ENCODE peak calls at places on chromosomes 5 and 9, in eight cellular contexts. M is vagina, J is heart left ventricle, E is IMR-90, C is lower leg skin, O is ovary, V is body of pancreas, G is adrenal gland. H is an unnamed sample.

GRCh38 chr5:9381464-9381863 is 164.4 kb downstream of the SEMA5A start:
- DNase-seq in M (no peak), J (no peak), E (no peak), C (no peak), O (no peak), V (no peak), G (no peak), H (no peak)

GRCh38 chr9:129554649-129555048 is 66.3 kb downstream of the C9orf50 start:
- DNase-seq in M (no peak), J (no peak), E (no peak), C (no peak), O (peak; percentile 13), V (no peak), G (no peak), H (no peak)

GRCh38 chr5:42514759-42515158 is 91.5 kb downstream of the GHR start:
- DNase-seq in M (no peak), J (no peak), E (no peak), C (no peak), O (no peak), V (no peak), G (no peak), H (no peak)

GRCh38 chr9:84230355-84231136 is 110.0 kb downstream of the SLC28A3 start:
- DNase-seq in M (no peak), J (no peak), E (peak; percentile 10), C (no peak), O (no peak), V (no peak), G (no peak), H (no peak)

GRCh38 chr9:76525196-76525595 is 66.2 kb downstream of the GCNT1 start:
- DNase-seq in M (no peak), J (no peak), E (no peak), C (no peak), O (no peak), V (no peak), G (no peak), H (no peak)

GRCh38 chr9:78515108-78515507 is 218.2 kb downstream of the PSAT1 start:
- DNase-seq in M (no peak), J (no peak), E (no peak), C (no peak), O (no peak), V (no peak), G (no peak), H (no peak)

GRCh38 chr5:108561416-108562204 is 179.7 kb upstream of the FBXL17 start:
- DNase-seq in M (no peak), J (no peak), E (peak; percentile 30), C (no peak), O (no peak), V (no peak), G (no peak), H (no peak)

GRCh38 chr9:89507626-89508025 is 9.7 kb upstream of the SEMA4D start:
- DNase-seq in M (no peak), J (no peak), E (no peak), C (no peak), O (no peak), V (no peak), G (no peak), H (no peak)

GRCh38 chr5:93675458-93676450 is 65.6 kb downstream of the POU5F2 start:
- DNase-seq in M (no peak), J (no peak), E (peak; percentile 49), C (no peak), O (no peak), V (no peak), G (no peak), H (no peak)

GRCh38 chr5:133347039-133347438 is 265.3 kb downstream of the FSTL4 start:
- DNase-seq in M (no peak), J (no peak), E (no peak), C (no peak), O (no peak), V (no peak), G (no peak), H (no peak)

GRCh38 chr9:124345751-124346281 is 69.4 kb downstream of the PSMB7 start:
- DNase-seq in M (no peak), J (no peak), E (no peak), C (no peak), O (no peak), V (no peak), G (no peak), H (no peak)

GRCh38 chr9:127987103-127987614 is 6.4 kb upstream of the EEIG1 start:
- DNase-seq in M (no peak), J (peak; percentile 62), E (no peak), C (no peak), O (no peak), V (peak; percentile 98), G (peak; percentile 97), H (peak; percentile 79)

GRCh38 chr9:120336021-120336752 is 243.8 kb downstream of the CDK5RAP2 start:
- DNase-seq in M (no peak), J (no peak), E (peak; percentile 7), C (no peak), O (no peak), V (peak; percentile 39), G (no peak), H (no peak)

GRCh38 chr5:142168365-142168764 is 59.8 kb downstream of the NDFIP1 start:
- DNase-seq in M (no peak), J (no peak), E (no peak), C (no peak), O (no peak), V (no peak), G (no peak), H (no peak)

GRCh38 chr9:122463828-122464632 is 13.7 kb downstream of the OR1J1 start:
- DNase-seq in M (no peak), J (no peak), E (no peak), C (no peak), O (no peak), V (no peak), G (no peak), H (no peak)

DNA sequence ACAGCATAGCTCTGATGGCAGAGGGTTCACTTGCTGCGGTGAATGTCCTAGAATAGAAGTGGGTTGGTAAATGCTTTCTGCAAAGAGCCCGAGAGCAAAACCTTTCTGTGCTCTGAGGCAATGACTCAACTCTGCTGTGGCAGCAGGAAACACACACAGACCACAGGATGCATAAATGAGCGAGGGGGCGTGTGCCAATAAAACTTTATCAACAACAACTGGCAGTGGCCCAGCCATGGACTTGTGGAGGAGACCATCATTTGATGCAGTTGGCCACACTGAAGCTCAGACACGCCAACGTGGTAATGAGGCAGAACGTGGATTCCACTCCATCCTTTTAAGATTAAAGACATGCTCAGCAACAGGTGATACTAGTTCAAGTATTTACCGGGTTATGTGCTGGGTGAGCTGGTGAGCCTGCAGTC is 6.8 kb downstream of the MRPL36 start:
- DNase-seq in M (no peak), J (no peak), E (peak; percentile 92), C (no peak), O (no peak), V (no peak), G (no peak), H (peak; percentile 28)
- TF ChIP-seq POLR2A in M (no peak), J (no peak), E (no peak), C (no peak), O (no peak), V (no peak), G (no peak), H (no peak)

DNA sequence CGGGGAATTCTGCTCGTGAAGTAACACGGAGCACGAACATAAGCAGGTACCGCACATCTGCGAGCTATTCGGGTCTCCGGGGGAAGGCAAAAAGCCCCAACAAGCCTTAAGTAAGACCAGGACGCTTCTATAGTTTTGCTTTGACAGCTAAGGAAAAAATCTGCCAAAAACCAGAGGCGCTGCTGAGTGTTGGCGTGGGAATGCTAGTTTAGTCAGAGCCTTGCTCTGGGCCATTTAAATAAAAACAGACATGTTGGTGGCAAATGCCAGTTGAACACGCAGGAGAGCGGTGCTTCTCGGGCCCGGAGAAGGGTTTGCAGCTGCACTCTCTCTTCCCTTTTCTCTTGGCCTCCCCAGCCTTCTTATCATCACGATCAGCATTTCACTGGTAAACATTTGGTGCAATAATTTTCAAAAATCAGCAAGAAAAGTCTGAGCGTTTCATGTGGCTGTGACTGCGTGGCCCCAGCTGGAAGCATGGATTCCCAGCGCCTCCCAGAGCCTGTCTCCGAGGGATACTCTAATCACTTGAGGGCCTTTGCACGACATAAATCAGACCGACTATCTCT is 6.4 kb upstream of the NOTCH1 start:
- DNase-seq in M (no peak), J (no peak), E (peak; percentile 74), C (no peak), O (no peak), V (no peak), G (no peak), H (peak; percentile 47)
- TF ChIP-seq CTCF in M (no peak), J (no peak), E (no peak), C (no peak), O (no peak), V (no peak), G (no peak), H (no peak)

GRCh38 chr5:176545388-176545736 is 3.8 kb upstream of the CDHR2 start:
- DNase-seq in M (no peak), J (no peak), E (no peak), C (no peak), O (no peak), V (no peak), G (no peak), H (no peak)

GRCh38 chr5:176541338-176542134 is 4.3 kb upstream of the RNF44 start:
- DNase-seq in M (no peak), J (peak; percentile 65), E (no peak), C (peak; percentile 71), O (peak; percentile 48), V (no peak), G (no peak), H (no peak)

GRCh38 chr5:176542596-176543427 is 5.6 kb upstream of the RNF44 start:
- DNase-seq in M (no peak), J (no peak), E (peak; percentile 23), C (no peak), O (peak; percentile 31), V (no peak), G (no peak), H (no peak)

GRCh38 chr5:176542135-176542595 is 5.0 kb upstream of the RNF44 start:
- DNase-seq in M (no peak), J (no peak), E (no peak), C (no peak), O (peak; percentile 41), V (no peak), G (no peak), H (no peak)

DNA sequence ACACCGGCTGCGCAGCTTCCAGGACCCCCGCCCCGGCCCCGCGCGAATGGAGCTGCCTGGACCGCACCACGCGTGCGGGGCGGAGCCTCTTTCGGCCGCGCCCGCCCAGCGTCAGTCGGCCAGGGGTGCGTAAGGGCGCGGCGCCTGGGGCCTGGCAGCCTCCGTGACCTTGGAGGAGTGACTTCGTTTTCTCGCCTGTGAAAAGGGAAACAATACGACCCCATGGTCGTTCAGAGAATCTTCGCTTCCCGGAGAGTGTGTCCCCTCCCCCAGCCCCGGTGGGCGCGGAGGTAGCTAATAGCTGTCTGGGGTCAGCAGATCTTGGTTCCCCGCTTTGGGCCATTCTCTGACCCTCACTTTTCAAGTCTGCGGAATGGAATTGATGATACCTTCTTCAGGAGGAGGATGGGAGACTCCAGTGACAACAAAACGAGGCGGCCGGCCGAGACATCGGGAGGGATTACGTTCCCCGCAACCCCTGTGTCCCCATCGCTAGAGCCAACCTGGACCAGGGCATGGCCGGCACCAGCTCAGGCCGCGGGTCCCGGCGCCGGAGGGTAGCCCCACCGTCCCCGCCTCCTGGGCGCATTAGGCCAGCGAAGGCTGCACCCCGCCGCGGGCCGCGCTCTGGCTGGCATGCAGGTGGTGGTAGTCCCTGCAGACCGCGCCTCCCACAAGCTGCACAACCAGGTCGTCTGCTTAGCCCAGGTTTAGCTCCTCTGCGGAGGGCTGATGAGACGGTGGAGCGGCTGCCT is 5.5 kb upstream of the CDHR2 start:
- DNase-seq in M (no peak), J (peak; percentile 81), E (no peak), C (peak; percentile 68), O (peak; percentile 75), V (peak; percentile 76), G (no peak), H (peak; percentile 56)
- TF ChIP-seq POLR2A in M (no peak), J (peak; percentile 28), E (no peak), C (no peak), O (peak; percentile 26), V (peak; percentile 49), G (no peak), H (no peak)

GRCh38 chr9:105694848-105695581 is 674 bp downstream of the TMEM38B start:
- DNase-seq in M (no peak), J (peak; percentile 62), E (peak; percentile 37), C (peak; percentile 56), O (peak; percentile 73), V (peak; percentile 69), G (peak; percentile 79), H (peak; percentile 58)
- TF ChIP-seq CTCF in M (no peak), J (no peak), E (no peak), C (no peak), O (no peak), V (no peak), G (no peak), H (no peak)